ENCODE peak calls at places on chromosomes 2 and 18, in six cellular contexts. W, U, Y, F, P and V are unnamed samples.

GRCh38 chr2:86649119-86649947 is 25.7 kb upstream of the RNF103 start:
- DNase-seq in W (no peak), U (no peak), Y (no peak), F (no peak), P (no peak), V (no peak)

GRCh38 chr2:216696751-216697560 is 1.6 kb upstream of the IGFBP5 start:
- DNase-seq in W (no peak), U (no peak), Y (no peak), F (peak), P (no peak), V (no peak)

GRCh38 chr2:37672104-37672869 is 845 bp upstream of the CDC42EP3 start:
- DNase-seq in W (peak), U (peak), Y (peak), F (peak), P (peak), V (no peak)

GRCh38 chr2:156077041-156077735 is 255.3 kb downstream of the NR4A2 start:
- DNase-seq in W (no peak), U (no peak), Y (no peak), F (no peak), P (no peak), V (no peak)

GRCh38 chr18:22452226-22452668 is 34.5 kb upstream of the CTAGE1 start:
- DNase-seq in W (no peak), U (no peak), Y (no peak), F (no peak), P (no peak), V (no peak)

GRCh38 chr2:100818003-100818605 is 1.8 kb upstream of the NPAS2 start:
- DNase-seq in W (no peak), U (no peak), Y (no peak), F (no peak), P (no peak), V (no peak)

GRCh38 chr2:199431748-199432213 is 26.0 kb downstream of the SATB2 start:
- DNase-seq in W (no peak), U (no peak), Y (no peak), F (no peak), P (no peak), V (no peak)

GRCh38 chr2:48767330-48767729 is 11.8 kb upstream of the LHCGR start:
- DNase-seq in W (no peak), U (no peak), Y (peak), F (no peak), P (no peak), V (no peak)

GRCh38 chr18:23812566-23813440 is 123.5 kb downstream of the LAMA3 start:
- DNase-seq in W (no peak), U (peak), Y (no peak), F (peak), P (no peak), V (no peak)

GRCh38 chr2:12778369-12778768 is 61.6 kb downstream of the TRIB2 start:
- DNase-seq in W (no peak), U (no peak), Y (no peak), F (no peak), P (no peak), V (no peak)

GRCh38 chr2:205772983-205773382 is 90.7 kb downstream of the NRP2 start:
- DNase-seq in W (no peak), U (no peak), Y (no peak), F (no peak), P (no peak), V (no peak)

GRCh38 chr2:173584676-173585453 is 230.2 kb downstream of the CDCA7 start:
- DNase-seq in W (no peak), U (no peak), Y (no peak), F (no peak), P (no peak), V (no peak)

GRCh38 chr2:55165567-55165966 is 66.5 kb downstream of the CLHC1 start:
- DNase-seq in W (peak), U (no peak), Y (no peak), F (peak), P (no peak), V (no peak)

GRCh38 chr2:239457586-239458445 is 57.0 kb upstream of the HDAC4 start:
- DNase-seq in W (no peak), U (no peak), Y (no peak), F (no peak), P (no peak), V (no peak)

GRCh38 chr2:167406558-167406957 is 518.3 kb downstream of the XIRP2 start:
- DNase-seq in W (no peak), U (no peak), Y (no peak), F (no peak), P (no peak), V (no peak)

GRCh38 chr18:984004-984403 is 79.3 kb downstream of the ADCYAP1 start:
- DNase-seq in W (no peak), U (no peak), Y (no peak), F (no peak), P (no peak), V (no peak)

GRCh38 chr2:20635096-20635475 is 15.8 kb downstream of the HS1BP3 start:
- DNase-seq in W (no peak), U (no peak), Y (peak), F (no peak), P (no peak), V (no peak)

GRCh38 chr2:96509114-96509846 is 4.1 kb upstream of the NEURL3 start:
- DNase-seq in W (peak), U (peak), Y (peak), F (peak), P (peak), V (peak)

GRCh38 chr2:23703583-23704385 is 223.1 kb downstream of the ATAD2B start:
- DNase-seq in W (peak), U (no peak), Y (no peak), F (no peak), P (no peak), V (peak)

GRCh38 chr2:45412754-45413379 is 198.2 kb downstream of the SRBD1 start:
- DNase-seq in W (peak), U (no peak), Y (no peak), F (peak), P (no peak), V (no peak)

GRCh38 chr18:45542043-45542442 is 73.2 kb upstream of the SLC14A2 start:
- DNase-seq in W (no peak), U (no peak), Y (no peak), F (no peak), P (no peak), V (no peak)

GRCh38 chr2:53787911-53788289 is 1.1 kb downstream of the ERLEC1 start:
- DNase-seq in W (no peak), U (no peak), Y (no peak), F (peak), P (no peak), V (no peak)